ENCODE peak calls at places on chromosomes 6 and 20, in six cellular contexts. J is CD4-positive, alpha-beta memory T cell; M is prostate gland; Y is A549; H is cardiac muscle cell; N is PC-9. A is an unnamed sample.

GRCh38 chr6:100344761-100345160 is 120.0 kb downstream of the SIM1 start:
- DNase-seq in J (no peak), M (no peak), Y (no peak), H (peak; percentile 18), N (no peak), A (peak; percentile 61)

GRCh38 chr20:46681032-46681854 is 8.0 kb downstream of the TP53RK start:
- DNase-seq in J (peak; percentile 54), M (peak; percentile 75), Y (peak; percentile 58), H (peak; percentile 71), N (peak; percentile 53), A (peak; percentile 61)

GRCh38 chr6:158026054-158026900 is 44.6 kb downstream of the SYNJ2 start:
- DNase-seq in J (peak; percentile 88), M (no peak), Y (peak; percentile 78), H (peak; percentile 99), N (peak; percentile 68), A (no peak)

GRCh38 chr6:5697508-5697907 is 309.2 kb downstream of the NRN1 start:
- DNase-seq in J (no peak), M (no peak), Y (no peak), H (no peak), N (peak; percentile 43), A (no peak)

GRCh38 chr20:58880441-58880840 is 27.9 kb downstream of the GNAS start:
- DNase-seq in J (no peak), M (no peak), Y (no peak), H (no peak), N (no peak), A (no peak)

GRCh38 chr6:28673800-28674671 is 148.4 kb downstream of the GPX5 start:
- DNase-seq in J (no peak), M (no peak), Y (peak; percentile 34), H (peak; percentile 65), N (peak; percentile 73), A (no peak)

GRCh38 chr20:37630161-37630560 is 63.7 kb upstream of the CTNNBL1 start:
- DNase-seq in J (no peak), M (no peak), Y (no peak), H (no peak), N (no peak), A (no peak)

GRCh38 chr6:16154904-16155303 is 26.0 kb downstream of the MYLIP start:
- DNase-seq in J (no peak), M (no peak), Y (no peak), H (peak; percentile 81), N (no peak), A (no peak)

GRCh38 chr6:5006182-5006581 is 2.3 kb upstream of the RPP40 start:
- DNase-seq in J (no peak), M (no peak), Y (no peak), H (peak; percentile 10), N (no peak), A (no peak)

GRCh38 chr6:121998631-121999030 is 400.8 kb upstream of the HSF2 start:
- DNase-seq in J (no peak), M (no peak), Y (no peak), H (no peak), N (no peak), A (no peak)

GRCh38 chr6:148524976-148525375 is 182.3 kb downstream of the SASH1 start:
- DNase-seq in J (no peak), M (no peak), Y (no peak), H (peak; percentile 63), N (no peak), A (no peak)

GRCh38 chr6:111610548-111611172 is 5.0 kb upstream of the TRAF3IP2 start:
- DNase-seq in J (no peak), M (no peak), Y (no peak), H (no peak), N (no peak), A (no peak)

GRCh38 chr6:21953831-21954801 is 342.7 kb downstream of the PRL start:
- DNase-seq in J (no peak), M (peak; percentile 12), Y (no peak), H (peak; percentile 77), N (no peak), A (no peak)

GRCh38 chr6:56407883-56408282 is 160.5 kb upstream of the COL21A1 start:
- DNase-seq in J (no peak), M (no peak), Y (no peak), H (no peak), N (no peak), A (no peak)

GRCh38 chr6:17394192-17394611 is 807 bp downstream of the CAP2 start:
- DNase-seq in J (no peak), M (peak; percentile 46), Y (peak; percentile 61), H (peak; percentile 58), N (peak; percentile 77), A (no peak)

GRCh38 chr20:41316009-41316408 is 1.5 kb downstream of the ZHX3 start:
- DNase-seq in J (no peak), M (no peak), Y (no peak), H (no peak), N (no peak), A (no peak)

GRCh38 chr6:82954937-82955577 is 110.6 kb downstream of the UBE3D start:
- DNase-seq in J (no peak), M (no peak), Y (no peak), H (no peak), N (no peak), A (no peak)

GRCh38 chr20:25276533-25277050 is 28.7 kb downstream of the PYGB start:
- DNase-seq in J (no peak), M (no peak), Y (no peak), H (no peak), N (no peak), A (no peak)

GRCh38 chr6:32170294-32170693 is 5.6 kb downstream of the AGPAT1 start:
- DNase-seq in J (no peak), M (no peak), Y (no peak), H (no peak), N (no peak), A (no peak)

GRCh38 chr20:38001173-38001875 is 31.9 kb downstream of the TTI1 start:
- DNase-seq in J (no peak), M (no peak), Y (no peak), H (peak; percentile 67), N (no peak), A (no peak)

GRCh38 chr20:33914871-33915270 is 78.8 kb upstream of the RALY start:
- DNase-seq in J (peak; percentile 42), M (no peak), Y (peak; percentile 27), H (peak; percentile 55), N (peak; percentile 83), A (peak; percentile 20)

GRCh38 chr6:109790131-109790530 is 99.0 kb downstream of the FIG4 start:
- DNase-seq in J (no peak), M (no peak), Y (no peak), H (peak; percentile 29), N (peak; percentile 46), A (no peak)

GRCh38 chr20:22796465-22797077 is 212.2 kb upstream of the FOXA2 start:
- DNase-seq in J (no peak), M (no peak), Y (no peak), H (peak; percentile 60), N (no peak), A (no peak)

GRCh38 chr6:90610671-90611542 is 24.0 kb upstream of the MAP3K7 start:
- DNase-seq in J (peak; percentile 18), M (peak; percentile 12), Y (no peak), H (peak; percentile 25), N (no peak), A (no peak)

GRCh38 chr20:4090756-4091331 is 75.5 kb upstream of the RNF24 start:
- DNase-seq in J (no peak), M (no peak), Y (peak; percentile 31), H (peak; percentile 72), N (peak; percentile 28), A (no peak)

GRCh38 chr20:44071526-44072111 is 115.4 kb downstream of the JPH2 start:
- DNase-seq in J (no peak), M (no peak), Y (no peak), H (no peak), N (no peak), A (no peak)
- H3K27ac ChIP-seq in J (no peak overlapping the region), M (no peak overlapping the region), Y (no peak overlapping the region), H (no peak overlapping the region), N (no peak overlapping the region), A (no peak overlapping the region)

GRCh38 chr20:44706371-44707258 is 8.6 kb upstream of the CCN5 start:
- DNase-seq in J (no peak), M (no peak), Y (no peak), H (no peak), N (no peak), A (no peak)

GRCh38 chr20:44709380-44709779 is 5.8 kb upstream of the CCN5 start:
- DNase-seq in J (no peak), M (no peak), Y (no peak), H (no peak), N (no peak), A (no peak)

GRCh38 chr20:44709797-44710196 is 5.4 kb upstream of the CCN5 start:
- DNase-seq in J (no peak), M (no peak), Y (no peak), H (no peak), N (no peak), A (no peak)

GRCh38 chr20:44705364-44706094 is 9.6 kb upstream of the CCN5 start:
- DNase-seq in J (no peak), M (no peak), Y (no peak), H (no peak), N (no peak), A (no peak)

GRCh38 chr20:44707259-44707580 is 7.9 kb upstream of the CCN5 start:
- DNase-seq in J (no peak), M (no peak), Y (no peak), H (no peak), N (no peak), A (no peak)
- H3K4me1 ChIP-seq in J (no peaks in the 10 kb centered on the region), M (no peaks in the 10 kb centered on the region), Y (peaks cover 22% of the 10 kb centered on the region), H (no peaks in the 10 kb centered on the region), N (no peaks in the 10 kb centered on the region), A (peaks cover 39% of the 10 kb centered on the region)

GRCh38 chr6:79895382-79896100 is 51.8 kb downstream of the ELOVL4 start:
- DNase-seq in J (no peak), M (no peak), Y (no peak), H (no peak), N (peak; percentile 51), A (no peak)
- H3K27ac ChIP-seq in J (no peak overlapping the region), M (no peak overlapping the region), Y (no peak overlapping the region), H (no peak overlapping the region), N (no peak overlapping the region), A (no peak overlapping the region)

GRCh38 chr6:7264686-7265384 is 48.2 kb downstream of the SSR1 start:
- DNase-seq in J (no peak), M (no peak), Y (no peak), H (no peak), N (no peak), A (no peak)
- H3K4me1 ChIP-seq in J (peaks cover 17% of the 10 kb centered on the region), M (peaks cover 6% of the 10 kb centered on the region), Y (peaks cover 25% of the 10 kb centered on the region), H (peaks cover 8% of the 10 kb centered on the region), N (peaks cover 12% of the 10 kb centered on the region), A (no peaks in the 10 kb centered on the region)

GRCh38 chr20:62202676-62203377 is 17.3 kb downstream of the HRH3 start:
- DNase-seq in J (no peak), M (no peak), Y (no peak), H (no peak), N (no peak), A (no peak)
- H3K27ac ChIP-seq in J (no peak overlapping the region), M (no peak overlapping the region), Y (no peak overlapping the region), H (no peak overlapping the region), N (no peak overlapping the region), A (no peak overlapping the region)

DNA sequence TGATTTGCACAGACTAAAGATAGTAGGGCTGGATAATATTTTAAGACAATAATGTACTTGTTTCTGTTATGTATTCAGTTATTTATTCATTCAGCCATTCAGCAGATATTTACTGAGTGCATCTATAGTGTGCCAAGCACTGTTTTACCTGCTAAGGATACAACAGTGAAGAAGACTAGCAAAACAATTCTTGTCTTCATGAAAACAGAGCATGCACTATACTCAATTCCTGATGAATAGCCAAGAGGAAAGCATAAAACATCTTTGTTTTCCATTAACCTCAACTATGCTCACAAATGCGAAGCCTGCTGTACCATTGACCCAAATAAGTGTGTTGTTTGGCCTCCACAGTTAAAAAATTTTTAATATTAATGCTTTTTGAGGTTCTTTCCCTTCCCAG is 436.7 kb downstream of the BCKDHB start:
- DNase-seq in J (no peak), M (no peak), Y (no peak), H (no peak), N (no peak), A (no peak)
- H3K4me1 ChIP-seq in J (no peaks in the 10 kb centered on the region), M (no peaks in the 10 kb centered on the region), Y (peaks cover 6% of the 10 kb centered on the region), H (no peaks in the 10 kb centered on the region), N (peaks cover 16% of the 10 kb centered on the region), A (no peaks in the 10 kb centered on the region)

A was measured in Panc1.